ENCODE peak calls at places on chromosomes 5 and 9, in eight cellular contexts. C, E, X, L, O, J, T and R are unnamed samples.

GRCh38 chr9:90722116-90722515 is 79.5 kb upstream of the DIRAS2 start:
- DNase-seq in C (no peak), E (no peak), X (no peak), L (no peak), O (peak; percentile 19), J (no peak), T (no peak), R (no peak)

GRCh38 chr5:160619381-160619780 is 197.7 kb downstream of the PTTG1 start:
- DNase-seq in C (no peak), E (no peak), X (no peak), L (no peak), O (no peak), J (no peak), T (no peak), R (no peak)

GRCh38 chr9:13956107-13956506 is 357.8 kb downstream of the NFIB start:
- DNase-seq in C (no peak), E (no peak), X (no peak), L (no peak), O (peak; percentile 83), J (no peak), T (no peak), R (no peak)

GRCh38 chr5:38755171-38755570 is 90.6 kb upstream of the OSMR start:
- DNase-seq in C (no peak), E (peak; percentile 67), X (no peak), L (peak; percentile 68), O (peak; percentile 36), J (no peak), T (peak; percentile 23), R (peak; percentile 62)

GRCh38 chr5:64074533-64074932 is 91.1 kb upstream of the RNF180 start:
- DNase-seq in C (peak; percentile 26), E (peak; percentile 61), X (peak; percentile 70), L (peak; percentile 3), O (peak; percentile 8), J (no peak), T (peak; percentile 51), R (peak; percentile 41)

GRCh38 chr5:149828161-149829011 is 98.3 kb downstream of the PPARGC1B start:
- DNase-seq in C (peak; percentile 87), E (peak; percentile 98), X (peak; percentile 96), L (peak; percentile 91), O (peak; percentile 97), J (peak; percentile 92), T (peak; percentile 98), R (peak; percentile 98)

GRCh38 chr5:65461490-65461889 is 20.2 kb downstream of the ADAMTS6 start:
- DNase-seq in C (no peak), E (no peak), X (no peak), L (no peak), O (no peak), J (no peak), T (no peak), R (no peak)

GRCh38 chr5:135013947-135014570 is 20.0 kb downstream of the PITX1 start:
- DNase-seq in C (no peak), E (no peak), X (peak; percentile 31), L (peak; percentile 58), O (no peak), J (peak; percentile 43), T (no peak), R (no peak)

GRCh38 chr5:149337746-149338145 is 7.6 kb upstream of the GRPEL2 start:
- DNase-seq in C (no peak), E (no peak), X (no peak), L (no peak), O (no peak), J (no peak), T (no peak), R (no peak)

GRCh38 chr9:117415584-117415937 is 704 bp upstream of the ASTN2 start:
- DNase-seq in C (no peak), E (no peak), X (peak; percentile 75), L (no peak), O (no peak), J (no peak), T (no peak), R (no peak)

GRCh38 chr9:134728801-134729495 is 87.3 kb downstream of the COL5A1 start:
- DNase-seq in C (no peak), E (no peak), X (no peak), L (no peak), O (no peak), J (no peak), T (no peak), R (no peak)

GRCh38 chr5:154352960-154353548 is 92.7 kb upstream of the SAP30L start:
- DNase-seq in C (no peak), E (no peak), X (no peak), L (no peak), O (peak; percentile 29), J (no peak), T (no peak), R (peak; percentile 79)

GRCh38 chr5:132059043-132059695 is 1.3 kb upstream of the IL3 start:
- DNase-seq in C (no peak), E (no peak), X (no peak), L (no peak), O (no peak), J (peak; percentile 47), T (no peak), R (no peak)

GRCh38 chr9:29325855-29326254 is 1752.6 kb upstream of the C9orf72 start:
- DNase-seq in C (no peak), E (no peak), X (no peak), L (no peak), O (no peak), J (no peak), T (no peak), R (no peak)

GRCh38 chr5:122311888-122312669 is at the start of gene SNCAIP:
- DNase-seq in C (no peak), E (peak; percentile 38), X (peak; percentile 86), L (peak; percentile 64), O (peak; percentile 39), J (no peak), T (peak; percentile 36), R (peak; percentile 42)

GRCh38 chr5:173767580-173768266 is 120.4 kb upstream of the CPEB4 start:
- DNase-seq in C (no peak), E (no peak), X (no peak), L (no peak), O (no peak), J (no peak), T (no peak), R (peak; percentile 42)

GRCh38 chr5:56434986-56435385 is 201.9 kb upstream of the ANKRD55 start:
- DNase-seq in C (no peak), E (no peak), X (no peak), L (no peak), O (no peak), J (no peak), T (no peak), R (no peak)

GRCh38 chr5:126707080-126707479 is 69.9 kb upstream of the LMNB1 start:
- DNase-seq in C (no peak), E (no peak), X (no peak), L (no peak), O (no peak), J (no peak), T (no peak), R (no peak)

GRCh38 chr9:83937861-83938455 is 16.7 kb upstream of the KIF27 start:
- DNase-seq in C (peak; percentile 80), E (peak; percentile 81), X (peak; percentile 68), L (peak; percentile 62), O (peak; percentile 74), J (no peak), T (peak; percentile 80), R (peak; percentile 81)

GRCh38 chr5:123186762-123187161 is 97.7 kb downstream of the PRDM6 start:
- DNase-seq in C (no peak), E (no peak), X (no peak), L (no peak), O (no peak), J (no peak), T (no peak), R (no peak)

GRCh38 chr5:83265318-83265717 is 188.0 kb downstream of the XRCC4 start:
- DNase-seq in C (no peak), E (peak; percentile 39), X (no peak), L (peak; percentile 43), O (peak; percentile 92), J (no peak), T (peak; percentile 24), R (peak; percentile 50)

GRCh38 chr9:72292874-72293607 is 72.0 kb downstream of the ZFAND5 start:
- DNase-seq in C (no peak), E (peak; percentile 85), X (no peak), L (peak; percentile 75), O (peak; percentile 97), J (peak; percentile 64), T (peak; percentile 96), R (peak; percentile 99)
- TF ChIP-seq CTCF in C (no peak), E (no peak), X (no peak), L (no peak), O (no peak), J (no peak), T (no peak), R (no peak)

GRCh38 chr5:172007795-172008465 is 1.5 kb upstream of the FBXW11 start:
- DNase-seq in C (no peak), E (peak; percentile 64), X (no peak), L (peak; percentile 64), O (peak; percentile 70), J (no peak), T (peak; percentile 80), R (peak; percentile 56)

GRCh38 chr5:172010278-172010677 is 3.8 kb upstream of the FBXW11 start:
- DNase-seq in C (peak; percentile 24), E (peak; percentile 32), X (no peak), L (no peak), O (peak; percentile 26), J (no peak), T (peak; percentile 69), R (peak; percentile 68)

GRCh38 chr5:172007153-172007794 is 836 bp upstream of the FBXW11 start:
- DNase-seq in C (peak; percentile 52), E (no peak), X (peak; percentile 71), L (peak; percentile 39), O (no peak), J (no peak), T (peak; percentile 31), R (peak; percentile 38)

GRCh38 chr5:172009536-172010270 is 3.3 kb upstream of the FBXW11 start:
- DNase-seq in C (no peak), E (peak; percentile 33), X (peak; percentile 49), L (no peak), O (peak; percentile 27), J (no peak), T (no peak), R (peak; percentile 46)

GRCh38 chr5:172008689-172009141 is 2.3 kb upstream of the FBXW11 start:
- DNase-seq in C (no peak), E (peak; percentile 60), X (peak; percentile 81), L (no peak), O (peak; percentile 35), J (no peak), T (peak; percentile 79), R (peak; percentile 37)
- H3K4me3 ChIP-seq in C (no peak overlapping the region), E (no peak overlapping the region), X (peak overlapping the region; percentile 98), L (no peak overlapping the region), O (no peak overlapping the region), J (no peak overlapping the region), T (peak overlapping the region; percentile 1), R (no peak overlapping the region)

DNA sequence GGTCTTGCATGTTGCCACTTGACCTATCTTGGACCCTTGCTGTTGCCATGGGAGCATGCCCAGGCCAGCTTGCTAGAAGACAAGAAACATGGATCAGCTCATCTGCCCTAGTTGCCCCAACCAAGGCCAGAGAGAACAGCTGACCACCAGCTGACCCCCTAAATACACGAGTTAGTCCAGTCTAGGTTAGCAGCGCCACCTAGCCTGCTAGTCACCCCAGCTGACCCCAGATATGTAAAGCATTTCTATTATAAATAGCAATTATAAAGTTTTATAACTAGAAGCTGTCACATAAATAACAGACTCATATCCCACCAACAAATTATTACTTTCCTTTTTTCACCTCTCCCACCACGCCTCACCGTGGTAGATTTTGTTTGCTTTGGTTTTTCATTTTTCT is 387.8 kb downstream of the RASEF start:
- DNase-seq in C (no peak), E (no peak), X (no peak), L (no peak), O (no peak), J (no peak), T (no peak), R (no peak)
- TF ChIP-seq CTCF in C (peak; percentile 54), E (no peak), X (peak; percentile 24), L (no peak), O (no peak), J (no peak), T (no peak), R (no peak)

GRCh38 chr5:68467791-68468190 is 252.2 kb downstream of the PIK3R1 start:
- DNase-seq in C (no peak), E (no peak), X (no peak), L (no peak), O (no peak), J (no peak), T (no peak), R (no peak)
- H3K4me3 ChIP-seq in C (no peak overlapping the region), E (no peak overlapping the region), X (no peak overlapping the region), L (no peak overlapping the region), O (no peak overlapping the region), J (no peak overlapping the region), T (no peak overlapping the region), R (no peak overlapping the region)